ENCODE peak calls at places on chromosomes 12 and 14, in ten cellular contexts. X is colonic mucosa; H is AG08396; M is NCI-H748 treated with DMSO at 0.1 percent for 48 hours; Q is stimulated activated CD4-positive, alpha-beta T cell treated with anti-CD3 and anti-CD28 coated beads, Interleukin-1b, Interleukin-23, amount 100 ng/mL, for 1 hour; L is NAMALWA; B is hypothalamus; J is effector memory CD8-positive, alpha-beta T cell; T is NCI-H1092; U is mucosa of descending colon. P is an unnamed sample.

GRCh38 chr12:78442454-78442801 is 422.1 kb upstream of the SYT1 start:
- DNase-seq in T (no peak), U (no peak), J (no peak), Q (no peak), H (peak; percentile 6), M (no peak), B (no peak), L (no peak), X (no peak), P (no peak)

GRCh38 chr12:132501189-132501940 is 11.4 kb downstream of the FBRSL1 start:
- DNase-seq in T (no peak), J (no peak), U (no peak), Q (no peak), L (no peak), H (no peak), M (no peak), B (no peak), X (no peak), P (no peak)

GRCh38 chr12:52361553-52361952 is 5.7 kb downstream of the KRT85 start:
- DNase-seq in J (peak; percentile 6), Q (no peak), H (no peak), T (no peak), U (no peak), M (no peak), L (no peak), B (no peak), X (no peak), P (no peak)

GRCh38 chr12:108826115-108826806 is 31.1 kb downstream of the SSH1 start:
- DNase-seq in Q (no peak), H (peak; percentile 84), U (no peak), B (peak; percentile 21), M (no peak), L (no peak), X (peak; percentile 46), T (no peak), J (no peak), P (peak; percentile 54)

GRCh38 chr14:49481099-49481498 is 105.1 kb downstream of the RPS29 start:
- DNase-seq in L (no peak), H (no peak), T (no peak), X (no peak), Q (no peak), U (no peak), M (no peak), J (no peak), B (no peak), P (no peak)

GRCh38 chr12:94616217-94616729 is 34.1 kb downstream of the TMCC3 start:
- DNase-seq in M (no peak), L (no peak), Q (no peak), T (no peak), H (no peak), J (no peak), U (peak; percentile 66), X (peak; percentile 70), B (peak; percentile 40), P (peak; percentile 73)

GRCh38 chr14:46490150-46490769 is 161.3 kb downstream of the RPL10L start:
- DNase-seq in H (no peak), T (no peak), X (peak; percentile 18), L (peak; percentile 41), J (no peak), B (no peak), U (no peak), Q (no peak), M (no peak), P (peak; percentile 60)

GRCh38 chr14:37591311-37591940 is 3.6 kb downstream of the FOXA1 start:
- DNase-seq in J (no peak), H (no peak), U (peak; percentile 48), L (no peak), B (no peak), T (peak; percentile 84), X (peak; percentile 67), M (peak; percentile 74), Q (no peak), P (peak; percentile 75)

GRCh38 chr12:31900271-31900670 is 58.9 kb upstream of the RESF1 start:
- DNase-seq in Q (no peak), T (no peak), J (no peak), X (no peak), B (no peak), H (no peak), U (no peak), M (no peak), L (no peak), P (no peak)

GRCh38 chr12:121718653-121719239 is 6.2 kb downstream of the TMEM120B start:
- DNase-seq in H (no peak), J (no peak), T (no peak), M (no peak), L (peak; percentile 76), B (no peak), X (no peak), Q (no peak), U (no peak), P (no peak)

GRCh38 chr12:30598889-30599288 is 96.8 kb downstream of the IPO8 start:
- DNase-seq in H (no peak), M (no peak), X (no peak), B (no peak), Q (no peak), U (no peak), L (no peak), T (no peak), J (no peak), P (no peak)

GRCh38 chr12:76226956-76227355 is 121.3 kb downstream of the BBS10 start:
- DNase-seq in T (no peak), H (no peak), J (no peak), L (no peak), X (no peak), B (no peak), Q (no peak), U (no peak), M (no peak), P (no peak)

GRCh38 chr12:106919910-106920544 is 35.7 kb upstream of the TMEM263 start:
- DNase-seq in H (peak; percentile 55), T (peak; percentile 36), M (peak; percentile 26), Q (no peak), X (no peak), U (no peak), L (peak; percentile 69), B (no peak), J (peak; percentile 43), P (peak; percentile 73)

GRCh38 chr12:100706029-100706428 is 88.5 kb upstream of the ANO4 start:
- DNase-seq in M (peak; percentile 86), L (peak; percentile 11), T (peak; percentile 18), B (no peak), H (peak; percentile 68), J (no peak), X (no peak), U (no peak), Q (no peak), P (peak; percentile 21)

GRCh38 chr14:69246331-69246730 is 13.6 kb upstream of the GALNT16 start:
- DNase-seq in L (no peak), H (no peak), M (no peak), U (no peak), J (no peak), X (no peak), Q (no peak), B (no peak), T (no peak), P (no peak)

GRCh38 chr14:47988175-47988574 is 312.8 kb upstream of the MDGA2 start:
- DNase-seq in X (no peak), B (no peak), M (no peak), J (no peak), U (no peak), Q (no peak), H (no peak), T (no peak), L (no peak), P (no peak)

GRCh38 chr12:111410229-111411186 is 4.8 kb downstream of the SH2B3 start:
- DNase-seq in J (no peak), T (no peak), X (no peak), Q (no peak), B (no peak), L (no peak), U (no peak), M (no peak), H (no peak), P (no peak)

GRCh38 chr12:10016881-10017280 is 6.5 kb downstream of the CLEC12B start:
- DNase-seq in X (no peak), H (no peak), B (no peak), U (no peak), J (no peak), M (no peak), L (no peak), Q (no peak), T (no peak), P (no peak)

GRCh38 chr12:30417697-30418231 is 277.9 kb downstream of the IPO8 start:
- DNase-seq in U (no peak), B (no peak), J (no peak), H (peak; percentile 48), Q (no peak), M (no peak), T (no peak), X (no peak), L (no peak), P (no peak)

GRCh38 chr14:98950356-98950895 is 321.6 kb downstream of the BCL11B start:
- DNase-seq in H (no peak), L (no peak), U (no peak), Q (no peak), J (no peak), B (no peak), X (no peak), M (no peak), T (no peak), P (no peak)

GRCh38 chr14:68386950-68387779 is 405.7 kb downstream of the ZFP36L1 start:
- DNase-seq in T (no peak), J (no peak), H (no peak), L (no peak), M (no peak), X (no peak), Q (no peak), U (no peak), B (no peak), P (no peak)

GRCh38 chr14:91170504-91171121 is 56.7 kb downstream of the DGLUCY start:
- DNase-seq in T (no peak), U (no peak), X (no peak), L (no peak), J (no peak), Q (no peak), B (peak; percentile 22), M (no peak), H (peak; percentile 25), P (no peak)

GRCh38 chr12:70908978-70909377 is 11.6 kb downstream of the PTPRR start:
- DNase-seq in B (no peak), T (no peak), H (no peak), X (no peak), J (no peak), L (no peak), U (no peak), Q (no peak), M (no peak), P (no peak)

GRCh38 chr14:67971627-67972625 is 152.3 kb downstream of the RAD51B start:
- DNase-seq in Q (no peak), B (no peak), H (no peak), M (peak; percentile 10), X (no peak), L (no peak), T (peak; percentile 11), U (no peak), J (no peak), P (no peak)

GRCh38 chr14:100669468-100669867 is 57.2 kb upstream of the DLK1 start:
- DNase-seq in L (no peak), U (no peak), M (no peak), H (no peak), Q (no peak), J (no peak), X (no peak), B (no peak), T (no peak), P (peak; percentile 22)

GRCh38 chr12:124625867-124626675 is 58.7 kb upstream of the NCOR2 start:
- DNase-seq in L (no peak), B (no peak), H (peak; percentile 83), T (no peak), U (peak; percentile 94), Q (no peak), X (peak; percentile 93), M (no peak), J (no peak), P (peak; percentile 78)

P was measured in hepatocyte.